ENCODE peak calls at places on chromosomes 2 and 18, in nine cellular contexts. I, P, U, B, Q, R, O, H and Y are unnamed samples.
A peak's percentile ranks its signal among the peaks of the same experiment; 100 is the strongest.

GRCh38 chr2:9490789-9491188 is 16.4 kb downstream of the IAH1 start:
- DNase-seq in R (no peak), B (no peak), O (no peak), P (no peak), U (no peak), H (no peak), Q (no peak), I (no peak), Y (no peak)

GRCh38 chr2:101253713-101254085 is 1.0 kb downstream of the CNOT11 start:
- DNase-seq in U (no peak), B (no peak), O (no peak), R (no peak), Q (no peak), H (no peak), I (no peak), P (no peak), Y (no peak)

GRCh38 chr2:189798312-189799029 is 14.2 kb downstream of the PMS1 start:
- DNase-seq in I (no peak), P (no peak), H (no peak), B (no peak), R (no peak), Q (no peak), U (no peak), O (no peak), Y (no peak)

GRCh38 chr2:198471291-198471690 is 666.9 kb downstream of the PLCL1 start:
- DNase-seq in P (no peak), U (no peak), Q (no peak), I (no peak), O (no peak), B (no peak), R (no peak), H (no peak), Y (no peak)

GRCh38 chr2:224023188-224023587 is 15.9 kb downstream of the SERPINE2 start:
- DNase-seq in I (peak; percentile 40), H (no peak), U (no peak), R (no peak), Q (no peak), O (no peak), B (peak; percentile 27), P (no peak), Y (no peak)

GRCh38 chr2:149027602-149028250 is 10.8 kb upstream of the LYPD6B start:
- DNase-seq in O (no peak), U (no peak), Q (no peak), I (no peak), B (no peak), H (no peak), P (no peak), R (no peak), Y (no peak)

GRCh38 chr18:22093731-22094374 is 75.5 kb upstream of the GATA6 start:
- DNase-seq in R (no peak), H (no peak), B (no peak), I (no peak), Q (no peak), P (peak; percentile 93), O (no peak), U (no peak), Y (no peak)

GRCh38 chr2:219037783-219038549 is 3.4 kb downstream of the CFAP65 start:
- DNase-seq in B (no peak), O (no peak), H (no peak), U (no peak), Q (no peak), R (no peak), I (no peak), P (no peak), Y (no peak)

GRCh38 chr2:107197601-107198000 is 311.6 kb upstream of the ST6GAL2 start:
- DNase-seq in P (no peak), U (no peak), O (no peak), Q (no peak), I (no peak), H (no peak), B (no peak), R (no peak), Y (no peak)

GRCh38 chr2:171018522-171018921 is 89.5 kb downstream of the GORASP2 start:
- DNase-seq in I (no peak), B (no peak), O (no peak), U (no peak), H (no peak), Q (no peak), P (no peak), R (no peak), Y (no peak)

GRCh38 chr2:184780384-184780783 is 182.1 kb downstream of the ZNF804A start:
- DNase-seq in R (no peak), I (no peak), B (no peak), H (no peak), U (no peak), P (no peak), O (no peak), Q (no peak), Y (no peak)

GRCh38 chr2:14420851-14421250 is 211.7 kb upstream of the LRATD1 start:
- DNase-seq in H (no peak), R (no peak), I (no peak), Q (peak; percentile 32), P (no peak), U (no peak), B (no peak), O (no peak), Y (no peak)

GRCh38 chr2:179340678-179341077 is 76.0 kb upstream of the SESTD1 start:
- DNase-seq in P (no peak), H (no peak), R (no peak), O (no peak), I (no peak), B (no peak), Q (no peak), U (no peak), Y (no peak)

GRCh38 chr2:45301307-45302010 is 292.2 kb upstream of the SIX2 start:
- DNase-seq in I (no peak), R (no peak), U (no peak), P (no peak), B (peak; percentile 14), O (no peak), H (no peak), Q (no peak), Y (no peak)

DNA sequence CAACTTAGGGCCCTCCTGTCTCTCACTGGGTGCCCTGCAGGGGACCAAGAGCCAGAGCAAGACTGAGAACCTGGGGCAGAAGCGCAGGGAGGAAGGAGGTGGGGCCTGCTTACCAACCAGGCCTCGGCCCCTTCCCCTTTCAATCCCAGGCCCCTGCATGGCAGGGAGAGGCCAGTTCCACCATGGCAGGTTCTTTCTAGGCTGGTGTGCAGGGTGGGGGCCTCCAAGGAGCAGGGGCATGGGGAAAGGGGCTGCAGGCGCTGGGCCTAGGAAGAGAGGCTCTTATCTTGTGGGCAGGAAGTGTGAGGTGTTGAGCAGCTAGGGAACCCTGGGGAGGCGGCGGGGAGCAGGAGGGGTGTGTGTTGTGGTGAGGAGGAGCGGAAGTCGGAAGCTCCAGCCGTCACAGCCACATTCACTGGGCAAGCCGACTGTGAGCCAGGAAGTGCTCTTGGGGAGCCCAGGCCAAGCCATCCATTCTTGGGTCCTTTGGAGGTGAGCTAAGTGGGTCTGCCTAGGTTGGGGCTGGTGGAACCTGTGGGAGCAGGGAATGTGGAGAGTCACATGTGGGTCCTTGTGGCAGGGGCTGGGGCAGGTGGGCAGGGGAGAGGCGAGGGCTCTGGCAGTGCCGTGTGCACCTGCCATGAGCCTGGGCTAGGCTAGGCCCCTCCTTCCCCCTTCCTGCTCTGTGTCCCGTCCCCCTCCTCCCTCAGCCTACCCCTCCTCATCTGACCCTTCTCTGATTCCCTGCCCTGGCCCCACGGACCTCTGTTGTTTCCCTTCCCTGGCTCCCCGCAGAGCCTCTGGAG is at the start of gene PSD4:
- DNase-seq in P (peak; percentile 92), O (peak; percentile 68), Q (peak; percentile 50), I (no peak), H (peak; percentile 23), B (no peak), R (no peak), U (no peak), Y (no peak)
- TF ChIP-seq POLR2A in P (peak; percentile 88), O (no peak), Q (no peak), I (no peak), H (no peak), B (no peak), R (no peak), U (no peak), Y (no peak)

DNA sequence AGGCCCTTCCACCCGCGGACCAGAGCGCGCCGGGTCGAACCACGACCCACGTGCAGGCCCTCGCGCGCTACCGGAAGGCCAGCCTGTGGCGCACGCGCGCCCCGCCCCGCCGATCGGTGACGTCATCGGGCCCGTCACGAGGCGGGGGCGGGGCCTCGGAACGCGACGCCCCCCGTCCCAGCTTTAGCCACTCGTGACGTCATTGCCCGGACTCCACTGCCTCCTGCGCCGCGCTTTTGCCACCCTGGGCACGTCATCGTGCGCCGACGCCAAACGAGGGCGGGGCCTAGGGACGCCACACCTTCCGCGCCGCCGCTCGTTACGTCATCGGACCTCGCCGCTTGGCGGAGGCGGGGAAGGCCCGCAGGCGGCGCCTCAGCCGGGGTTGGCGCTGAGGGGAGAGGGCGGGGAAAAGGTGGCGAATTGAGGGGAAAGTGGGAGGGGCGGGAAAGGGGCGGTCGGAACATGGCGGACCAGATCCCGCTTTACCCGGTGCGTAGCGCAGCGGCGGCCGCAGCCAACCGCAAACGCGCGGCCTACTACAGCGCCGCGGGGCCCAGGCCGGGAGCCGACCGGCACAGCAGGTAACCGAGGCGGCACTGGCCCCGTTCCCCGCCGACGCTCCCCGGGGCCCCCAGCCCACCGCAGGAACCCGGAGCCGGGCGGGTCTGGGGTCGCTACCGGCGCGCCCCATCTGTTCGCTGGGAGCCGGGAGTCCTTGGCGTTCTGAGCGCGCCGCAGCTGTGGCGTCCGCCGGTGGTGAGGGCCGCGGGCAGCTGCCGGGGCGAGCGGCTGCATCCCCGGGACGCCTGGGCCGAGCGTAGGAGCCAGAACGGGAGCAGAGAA is at the start of gene ATP9B:
- DNase-seq in U (peak; percentile 99), H (peak; percentile 93), Q (peak; percentile 97), O (peak; percentile 97), R (peak; percentile 99), B (peak; percentile 96), I (peak; percentile 63), P (peak; percentile 92), Y (peak; percentile 60)
- TF ChIP-seq POLR2A in U (no peak), H (peak; percentile 72), Q (peak; percentile 83), O (peak; percentile 47), R (peak; percentile 35), B (peak; percentile 74), I (peak; percentile 69), P (peak; percentile 75), Y (peak; percentile 60)

GRCh38 chr2:241904791-241905710 is 35.5 kb downstream of the RTP5 start:
- DNase-seq in I (no peak), H (no peak), O (no peak), B (no peak), U (no peak), R (no peak), P (no peak), Q (no peak), Y (no peak)
- TF ChIP-seq POLR2A in I (no peak), H (no peak), O (no peak), B (no peak), U (no peak), R (no peak), P (no peak), Q (no peak), Y (no peak)

DNA sequence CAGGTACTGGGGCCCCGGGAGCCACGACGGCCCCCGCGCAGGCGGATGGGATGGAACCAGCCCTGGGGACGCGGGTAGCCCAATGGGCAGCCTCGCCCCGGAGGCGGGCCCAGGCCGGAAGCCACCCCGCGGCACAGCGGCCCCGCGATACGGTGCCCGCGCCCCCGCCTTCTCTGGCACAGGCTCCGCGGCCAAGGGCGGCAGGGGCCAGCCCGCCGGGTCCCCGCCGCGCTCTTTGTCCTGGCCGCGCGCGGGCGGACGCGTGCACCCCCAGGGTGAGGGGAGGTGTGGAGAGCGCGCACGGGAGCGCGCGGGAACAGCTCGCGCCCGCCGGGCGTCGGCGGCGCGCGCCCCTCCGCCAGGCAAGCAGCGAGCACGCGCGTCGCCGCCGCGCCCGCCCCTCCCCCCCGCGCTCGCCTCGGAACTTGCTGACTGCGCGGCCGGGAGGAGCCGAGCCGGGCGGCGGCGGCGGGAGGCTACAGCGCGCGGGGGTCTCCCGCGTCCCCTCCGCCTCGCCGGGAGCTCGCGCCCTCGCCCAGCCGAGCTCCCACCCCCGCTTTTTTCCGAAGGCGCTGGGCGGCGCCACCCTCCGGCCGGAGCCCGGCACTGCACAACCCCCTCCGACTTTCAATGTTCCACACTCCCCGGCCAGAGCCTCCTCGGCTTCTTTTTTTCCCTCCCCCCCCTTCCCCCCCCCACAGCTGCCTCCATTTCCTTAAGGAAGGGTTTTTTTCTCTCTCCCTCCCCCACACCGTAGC is at the start of gene UBE2E3:
- DNase-seq in H (peak; percentile 64), Q (peak; percentile 83), O (peak; percentile 88), P (peak; percentile 92), R (peak; percentile 85), I (peak; percentile 63), U (peak; percentile 88), B (peak; percentile 72), Y (peak; percentile 82)
- TF ChIP-seq POLR2A in H (peak; percentile 70), Q (peak; percentile 77), O (peak; percentile 30), P (peak; percentile 66), R (no peak), I (peak; percentile 42), U (no peak), B (peak; percentile 34), Y (peak; percentile 37)